ENCODE peak calls at places on chromosomes 1 and 21, in eight cellular contexts. X is heart left ventricle; W is AG08395; V is cardiac muscle cell; H is putamen; U is A172; C is Panc1; P is CD8-positive, alpha-beta memory T cell. Q is an unnamed sample.

GRCh38 chr1:5502310-5503194 is 489.7 kb downstream of the NPHP4 start:
- DNase-seq in X (no peak), P (no peak), H (no peak), W (no peak), U (no peak), V (no peak), C (no peak), Q (no peak)

GRCh38 chr1:155202198-155202597 is 5.5 kb downstream of the THBS3 start:
- DNase-seq in V (no peak), C (no peak), W (no peak), X (no peak), U (no peak), H (no peak), P (no peak), Q (no peak)

GRCh38 chr1:218468707-218469106 is 123.6 kb downstream of the TGFB2 start:
- DNase-seq in U (no peak), X (no peak), V (no peak), W (no peak), P (no peak), C (no peak), H (no peak), Q (no peak)

GRCh38 chr1:55536466-55536865 is 321.3 kb upstream of the USP24 start:
- DNase-seq in C (no peak), X (no peak), P (no peak), W (no peak), H (no peak), U (no peak), V (no peak), Q (no peak)

GRCh38 chr1:111628153-111628552 is 8.6 kb downstream of the RAP1A start:
- DNase-seq in H (no peak), P (no peak), C (no peak), U (no peak), W (no peak), V (no peak), X (no peak), Q (no peak)

GRCh38 chr1:206696812-206697585 is 12.3 kb downstream of the MAPKAPK2 start:
- DNase-seq in P (no peak), H (no peak), X (no peak), V (no peak), U (no peak), C (no peak), W (no peak), Q (no peak)

GRCh38 chr21:14531927-14532326 is 14.2 kb downstream of the SAMSN1 start:
- DNase-seq in V (no peak), X (no peak), W (no peak), C (no peak), H (no peak), U (no peak), P (no peak), Q (peak; percentile 64)

GRCh38 chr1:197868751-197869501 is 33.5 kb upstream of the C1orf53 start:
- DNase-seq in P (peak; percentile 36), X (no peak), U (peak; percentile 71), W (peak; percentile 75), V (peak; percentile 54), C (peak; percentile 45), H (peak; percentile 21), Q (peak; percentile 58)

GRCh38 chr21:14917762-14918161 is 147.0 kb downstream of the NRIP1 start:
- DNase-seq in V (no peak), P (no peak), U (no peak), H (no peak), C (no peak), X (no peak), W (no peak), Q (no peak)

GRCh38 chr21:32062591-32063227 is 189.9 kb downstream of the HUNK start:
- DNase-seq in C (no peak), U (no peak), X (no peak), P (no peak), W (no peak), V (no peak), H (no peak), Q (no peak)

GRCh38 chr1:105102385-105102784 is 1352.7 kb downstream of the AMY1C start:
- DNase-seq in W (no peak), P (no peak), V (no peak), C (no peak), H (no peak), X (no peak), U (no peak), Q (peak; percentile 48)

GRCh38 chr1:119987112-119987511 is 82.3 kb downstream of the NOTCH2 start:
- DNase-seq in P (no peak), H (no peak), X (no peak), U (peak; percentile 84), W (peak; percentile 77), C (no peak), V (no peak), Q (no peak)

GRCh38 chr1:207414606-207415108 is 39.5 kb upstream of the CR2 start:
- DNase-seq in C (no peak), H (no peak), X (no peak), U (no peak), W (no peak), V (no peak), P (no peak), Q (no peak)